ENCODE peak calls at places on chromosomes 3 and 15, in eight cellular contexts. Z is fibroblast of lung, W is GM23248, E is H9, J is GM12878, B is HCT116, O is PC-3, V is K562. R is an unnamed sample.

GRCh38 chr3:188298585-188298984 is 144.6 kb downstream of the LPP start:
- DNase-seq in Z (no peak), W (no peak), E (no peak), J (no peak), B (no peak), O (no peak), V (no peak), R (peak)

GRCh38 chr15:68658151-68658550 is 79.4 kb downstream of the CORO2B start:
- DNase-seq in Z (no peak), W (no peak), E (no peak), J (no peak), B (no peak), O (no peak), V (no peak), R (no peak)

GRCh38 chr15:63089260-63090043 is 32.2 kb upstream of the LACTB start:
- DNase-seq in Z (peak), W (peak), E (peak), J (no peak), B (no peak), O (peak), V (no peak), R (no peak)

GRCh38 chr15:36370735-36371115 is 208.7 kb upstream of the CDIN1 start:
- DNase-seq in Z (peak), W (peak), E (no peak), J (no peak), B (peak), O (peak), V (no peak), R (no peak)

GRCh38 chr3:9071982-9072666 is 108.9 kb upstream of the RAD18 start:
- DNase-seq in Z (no peak), W (no peak), E (no peak), J (no peak), B (no peak), O (peak), V (no peak), R (no peak)

GRCh38 chr3:159761377-159761776 is 227.3 kb upstream of the IL12A start:
- DNase-seq in Z (peak), W (peak), E (no peak), J (no peak), B (no peak), O (peak), V (no peak), R (no peak)

GRCh38 chr3:169604118-169604517 is 59.4 kb downstream of the MECOM start:
- DNase-seq in Z (no peak), W (no peak), E (no peak), J (no peak), B (no peak), O (no peak), V (no peak), R (no peak)

GRCh38 chr15:47184405-47185221 is 532.7 kb upstream of the SEMA6D start:
- DNase-seq in Z (peak), W (peak), E (peak), J (no peak), B (no peak), O (no peak), V (no peak), R (peak)

GRCh38 chr15:64774556-64775523 is 549 bp downstream of the RBPMS2 start:
- DNase-seq in Z (peak), W (peak), E (no peak), J (no peak), B (no peak), O (no peak), V (no peak), R (peak)

GRCh38 chr3:46095307-46095706 is 68.0 kb upstream of the XCR1 start:
- DNase-seq in Z (no peak), W (no peak), E (no peak), J (peak), B (no peak), O (no peak), V (no peak), R (no peak)

GRCh38 chr15:38005949-38006800 is 71.7 kb downstream of the TMCO5A start:
- DNase-seq in Z (no peak), W (peak), E (no peak), J (no peak), B (no peak), O (no peak), V (no peak), R (no peak)
- H2AFZ ChIP-seq in Z (no peak), W (no peak), E (no peak), J (no peak), B (no peak), O (peak), V (no peak), R (no peak)

DNA sequence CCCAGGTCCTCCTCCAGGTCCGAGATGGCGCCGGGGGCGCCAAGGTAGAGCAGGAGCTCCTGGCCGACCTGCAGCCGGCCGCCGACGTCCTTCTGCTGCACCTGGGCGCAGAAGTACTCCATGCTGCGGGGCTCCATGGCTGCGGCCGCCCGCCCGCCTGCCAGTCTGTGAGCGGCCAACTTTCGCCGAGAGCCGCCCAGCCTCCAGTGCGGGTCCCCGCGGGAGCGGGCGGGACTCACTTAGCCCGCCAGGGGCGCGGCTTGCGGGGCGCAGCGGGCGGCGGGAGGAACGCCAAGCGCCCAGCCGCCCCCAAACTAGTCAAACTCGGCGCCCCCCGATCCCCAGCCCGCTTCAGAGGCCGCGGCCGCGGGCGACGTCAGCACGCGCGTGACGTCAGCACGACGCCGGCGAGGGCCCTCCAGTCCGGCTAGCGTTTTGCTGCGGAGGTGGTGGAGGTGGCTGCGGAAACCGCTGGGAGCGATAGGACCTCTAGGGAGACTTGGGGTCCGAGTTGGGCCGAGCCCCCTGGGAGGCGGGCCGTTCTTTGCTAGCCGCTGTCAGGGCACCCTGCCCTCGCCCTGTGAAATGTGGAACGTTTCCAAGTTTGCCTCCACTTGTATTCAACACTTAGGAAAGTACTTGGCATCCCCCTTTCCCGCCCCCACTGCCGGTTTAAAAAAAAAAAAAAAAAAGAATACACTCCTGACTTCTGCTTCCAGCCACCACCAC is at the start of gene CLASP2:
- DNase-seq in Z (peak), W (peak), E (peak), J (peak), B (peak), O (peak), V (peak), R (peak)
- H2AFZ ChIP-seq in Z (peak), W (peak), E (peak), J (peak), B (peak), O (peak), V (peak), R (peak)

DNA sequence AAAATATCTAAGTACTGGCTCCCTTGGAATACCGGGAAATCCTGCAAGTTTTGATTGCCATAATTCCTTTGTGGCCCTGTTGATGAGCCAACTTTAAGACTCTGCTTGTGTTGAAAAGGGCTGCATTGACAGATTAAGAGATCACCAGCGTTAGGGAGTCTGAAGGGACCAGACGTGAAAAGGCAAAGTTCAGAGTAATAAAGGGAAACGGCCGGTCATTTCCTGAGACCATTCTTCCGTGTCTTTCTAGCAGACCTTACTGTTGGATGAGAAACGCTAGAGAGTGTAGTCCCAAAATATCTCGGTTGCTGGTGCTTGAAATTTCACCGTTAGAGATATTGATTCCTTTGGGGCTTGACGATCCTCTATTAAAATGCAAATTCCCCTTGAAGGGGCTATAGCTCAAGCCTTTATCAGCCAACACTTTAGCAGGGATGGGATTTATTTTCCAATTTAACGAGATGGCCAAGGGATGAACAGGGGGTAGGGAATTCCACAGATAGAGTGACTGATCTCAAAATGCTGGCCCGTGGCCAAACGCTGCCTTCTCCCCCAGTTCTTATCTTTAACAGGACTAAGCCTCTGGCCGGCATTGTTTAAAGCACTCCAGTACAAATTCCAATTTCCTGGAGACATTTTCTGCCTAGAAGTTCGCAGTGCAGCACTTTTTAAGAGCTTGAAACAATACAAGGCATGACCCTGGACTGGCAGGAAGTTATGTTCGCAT is 250.4 kb downstream of the TJP1 start:
- DNase-seq in Z (no peak), W (peak), E (no peak), J (no peak), B (no peak), O (peak), V (peak), R (peak)
- H2AFZ ChIP-seq in Z (no peak), W (no peak), E (no peak), J (no peak), B (no peak), O (no peak), V (no peak), R (no peak)

DNA sequence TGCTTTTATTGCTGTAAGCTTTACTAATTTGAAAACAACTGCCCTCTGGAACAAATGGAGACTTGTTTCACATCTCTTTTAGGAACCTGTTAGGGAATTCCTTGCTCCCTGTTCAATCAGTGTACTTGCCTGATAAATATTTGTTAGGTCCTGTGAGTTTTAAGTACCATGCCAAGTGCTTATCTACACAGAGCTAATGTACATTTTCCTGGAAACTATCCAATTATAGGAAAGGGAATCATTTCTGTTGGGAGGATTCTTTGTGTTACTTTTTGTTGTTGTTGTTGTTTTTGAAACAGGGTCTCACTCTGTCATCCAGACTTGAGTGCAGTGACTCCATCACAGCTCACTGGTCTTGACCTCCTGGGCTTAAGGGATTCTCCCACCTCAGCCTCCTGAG is 3.6 kb upstream of the LIPH start:
- DNase-seq in Z (no peak), W (no peak), E (no peak), J (no peak), B (no peak), O (no peak), V (no peak), R (no peak)
- H2AFZ ChIP-seq in Z (no peak), W (no peak), E (no peak), J (no peak), B (no peak), O (no peak), V (no peak), R (no peak)

DNA sequence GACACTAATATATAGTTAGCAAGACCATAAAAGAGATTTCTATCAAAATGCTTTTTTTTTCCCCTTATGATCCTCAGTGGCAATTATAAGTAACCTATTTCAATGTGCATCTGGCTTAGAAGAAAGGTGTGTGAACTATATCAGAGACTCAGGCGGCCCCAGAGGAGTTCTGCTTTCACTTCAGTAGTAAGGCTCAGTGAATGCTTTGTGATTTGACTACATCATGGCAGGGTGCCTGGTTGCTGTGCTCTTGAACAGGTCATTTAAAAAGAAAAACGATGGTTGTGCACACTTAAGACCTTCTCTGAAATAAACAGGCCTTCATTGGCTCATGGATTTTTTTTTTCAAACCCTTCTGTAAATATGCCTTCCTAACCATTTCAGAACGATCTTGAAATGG is 400.4 kb upstream of the RARB start:
- DNase-seq in Z (no peak), W (no peak), E (no peak), J (no peak), B (no peak), O (no peak), V (no peak), R (no peak)
- H2AFZ ChIP-seq in Z (no peak), W (no peak), E (no peak), J (no peak), B (no peak), O (no peak), V (no peak), R (no peak)

DNA sequence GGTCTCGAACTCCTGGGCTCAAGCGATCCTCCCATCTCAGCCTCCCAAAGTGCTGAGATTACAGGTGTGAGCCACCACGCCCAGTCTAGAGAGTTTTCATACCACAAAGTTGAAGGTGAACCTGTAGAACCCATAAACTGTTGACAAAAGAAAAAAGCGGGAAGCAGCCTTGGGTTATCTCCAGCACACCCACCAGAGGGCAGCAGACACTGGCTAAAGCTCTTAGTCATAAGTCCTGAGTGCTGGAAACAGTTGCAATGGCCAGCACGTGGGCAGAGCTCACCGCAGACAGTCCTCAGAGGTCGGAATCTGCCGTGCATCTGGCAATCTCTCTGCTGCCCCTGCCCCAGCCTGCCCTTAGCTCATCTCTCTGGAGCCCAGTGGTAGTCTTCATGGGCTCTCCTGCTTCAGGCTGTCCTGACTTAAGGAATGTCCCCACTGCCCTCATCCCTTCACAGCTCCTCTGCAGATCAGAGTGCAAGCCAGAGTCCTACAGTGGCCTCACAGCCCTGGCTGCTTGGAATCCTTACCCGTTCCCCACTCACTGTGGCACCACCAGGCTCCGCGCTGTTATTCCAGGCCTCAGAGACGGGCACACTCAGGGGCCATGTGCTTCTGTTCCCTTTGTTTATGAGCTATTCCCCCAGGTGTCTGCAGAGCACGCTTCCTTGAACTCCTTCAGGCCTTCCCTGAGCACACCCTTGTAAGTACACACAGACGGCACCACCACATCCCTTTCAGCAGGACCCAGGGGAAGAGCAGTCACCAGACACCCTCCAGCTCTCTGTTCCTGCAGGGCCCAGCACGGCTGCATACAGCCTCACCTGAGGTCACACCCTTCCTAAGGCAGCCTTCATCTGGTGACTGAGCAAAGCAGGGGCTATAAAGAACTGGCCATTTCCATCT is 8.8 kb upstream of the ELP6 start:
- DNase-seq in Z (peak), W (peak), E (peak), J (peak), B (peak), O (peak), V (peak), R (peak)
- H2AFZ ChIP-seq in Z (peak), W (peak), E (no peak), J (peak), B (peak), O (peak), V (peak), R (peak)

DNA sequence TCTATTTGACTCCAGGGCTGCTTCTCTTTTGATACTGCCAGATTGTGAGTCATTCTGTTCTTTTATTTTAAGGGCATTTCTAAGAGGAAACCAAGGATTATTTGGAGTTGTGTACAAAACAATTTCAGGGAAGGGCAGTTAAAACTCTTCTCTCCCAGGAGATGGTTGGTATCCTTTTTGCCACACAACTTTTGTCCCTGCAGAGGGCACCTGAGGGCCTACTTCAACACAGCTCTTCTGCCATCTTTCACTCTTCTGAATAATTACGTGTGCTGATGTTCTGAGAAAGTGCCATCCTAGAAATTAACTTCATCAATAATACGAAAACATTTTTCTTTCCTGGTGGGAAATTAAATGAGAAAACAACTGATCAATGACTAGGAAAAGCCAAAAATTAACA is 75.7 kb upstream of the GADL1 start:
- DNase-seq in Z (no peak), W (peak), E (no peak), J (no peak), B (no peak), O (peak), V (no peak), R (no peak)
- H2AFZ ChIP-seq in Z (no peak), W (no peak), E (no peak), J (no peak), B (no peak), O (no peak), V (no peak), R (no peak)

R was measured in neural progenitor cell.